ENCODE peak calls at places on chromosomes 2 and 18, in ten cellular contexts. C is activated CD8-positive, alpha-beta T cell treated with anti-CD3 and anti-CD28 coated beads, Interleukin-2, amount 10 ng/mL, durations not matched to agents 7 days and 5 days; F is H9; R is NCI-H510A treated with DMSO at 0.1 percent for 48 hours; M is GM13977; V is activated CD4-positive, alpha-beta T cell treated with anti-CD3 and anti-CD28 coated beads, Interleukin-2, amount 50 U/mL, for 4 hours; H is cardiac septum; Y is T-cell; L is neural crest cell; D is activated effector memory CD4-positive, alpha-beta T cell treated with Interleukin-2 at 50 U/mL for 16 hours. G is an unnamed sample.

GRCh38 chr18:24075731-24076130 is 61.2 kb downstream of the TTC39C start:
- DNase-seq in C (no peak), F (no peak), R (no peak), M (no peak), V (no peak), H (no peak), Y (no peak), L (no peak), D (no peak), G (no peak)

GRCh38 chr18:23673725-23674124 is 11.0 kb upstream of the ANKRD29 start:
- DNase-seq in C (no peak), F (no peak), R (no peak), M (no peak), V (no peak), H (no peak), Y (no peak), L (no peak), D (no peak), G (no peak)

GRCh38 chr2:216635171-216635570 is 2.0 kb downstream of the IGFBP2 start:
- DNase-seq in C (peak; percentile 30), F (no peak), R (no peak), M (peak; percentile 48), V (no peak), H (no peak), Y (no peak), L (peak; percentile 20), D (no peak), G (no peak)

GRCh38 chr2:60152226-60152833 is 401.1 kb downstream of the BCL11A start:
- DNase-seq in C (peak; percentile 29), F (no peak), R (no peak), M (peak; percentile 27), V (no peak), H (no peak), Y (no peak), L (peak; percentile 15), D (no peak), G (peak; percentile 26)

GRCh38 chr2:218031771-218032257 is 29.0 kb upstream of the TNS1 start:
- DNase-seq in C (no peak), F (no peak), R (no peak), M (no peak), V (no peak), H (peak; percentile 56), Y (peak; percentile 6), L (no peak), D (no peak), G (no peak)

GRCh38 chr2:31319391-31320175 is 85.6 kb downstream of the EHD3 start:
- DNase-seq in C (peak; percentile 40), F (no peak), R (peak; percentile 92), M (no peak), V (no peak), H (no peak), Y (no peak), L (no peak), D (peak; percentile 15), G (peak; percentile 15)

GRCh38 chr18:3761266-3761665 is 311.3 kb downstream of the TGIF1 start:
- DNase-seq in C (no peak), F (no peak), R (no peak), M (no peak), V (no peak), H (no peak), Y (no peak), L (no peak), D (no peak), G (no peak)

GRCh38 chr2:136117909-136118818 is at the start of gene CXCR4:
- DNase-seq in C (peak; percentile 91), F (peak; percentile 91), R (peak; percentile 91), M (peak; percentile 90), V (peak; percentile 81), H (peak; percentile 93), Y (peak; percentile 98), L (peak; percentile 86), D (peak; percentile 92), G (peak; percentile 91)

G was measured in germinal center.